ENCODE peak calls at places on chromosome 1, in four cellular contexts. One of them, this sample, is unnamed.

GRCh38 chr1:192580351-192580962 is 4.9 kb downstream of the RGS1 start:
- DNase-seq in fibroblast of the aortic adventitia: peak; percentile 82
- DNase-seq in choroid plexus epithelial cell: peak; percentile 84
- DNase-seq in pancreas: no peak
- DNase-seq in this sample: no peak

GRCh38 chr1:6275826-6276764 is 15.2 kb upstream of the GPR153 start:
- DNase-seq in fibroblast of the aortic adventitia: peak; percentile 76
- DNase-seq in choroid plexus epithelial cell: peak; percentile 95
- DNase-seq in pancreas: no peak
- DNase-seq in this sample: peak; percentile 89

GRCh38 chr1:158177705-158178450 is 2.8 kb upstream of the CD1D start:
- DNase-seq in fibroblast of the aortic adventitia: peak; percentile 25
- DNase-seq in choroid plexus epithelial cell: peak; percentile 70
- DNase-seq in pancreas: peak; percentile 81
- DNase-seq in this sample: peak; percentile 87

GRCh38 chr1:223662943-223663342 is 2.6 kb downstream of the CAPN8 start:
- DNase-seq in fibroblast of the aortic adventitia: no peak
- DNase-seq in choroid plexus epithelial cell: no peak
- DNase-seq in pancreas: no peak
- DNase-seq in this sample: no peak

GRCh38 chr1:212700892-212701819 is 1.5 kb upstream of the BATF3 start:
- DNase-seq in fibroblast of the aortic adventitia: peak; percentile 41
- DNase-seq in choroid plexus epithelial cell: peak; percentile 68
- DNase-seq in pancreas: peak; percentile 7
- DNase-seq in this sample: peak; percentile 82

GRCh38 chr1:203278087-203278884 is 27.0 kb upstream of the BTG2 start:
- DNase-seq in fibroblast of the aortic adventitia: peak; percentile 88
- DNase-seq in choroid plexus epithelial cell: peak; percentile 73
- DNase-seq in pancreas: peak; percentile 83
- DNase-seq in this sample: peak; percentile 92

GRCh38 chr1:237124856-237125462 is 83.0 kb downstream of the RYR2 start:
- DNase-seq in fibroblast of the aortic adventitia: no peak
- DNase-seq in choroid plexus epithelial cell: peak; percentile 20
- DNase-seq in pancreas: no peak
- DNase-seq in this sample: no peak

GRCh38 chr1:184433928-184434502 is 47.2 kb downstream of the C1orf21 start:
- DNase-seq in fibroblast of the aortic adventitia: no peak
- DNase-seq in choroid plexus epithelial cell: no peak
- DNase-seq in pancreas: no peak
- DNase-seq in this sample: no peak

GRCh38 chr1:159163609-159164008 is 7.8 kb upstream of the CADM3 start:
- DNase-seq in fibroblast of the aortic adventitia: no peak
- DNase-seq in choroid plexus epithelial cell: no peak
- DNase-seq in pancreas: no peak
- DNase-seq in this sample: no peak

GRCh38 chr1:31306278-31306677 is 9.4 kb downstream of the ZCCHC17 start:
- DNase-seq in fibroblast of the aortic adventitia: peak; percentile 97
- DNase-seq in choroid plexus epithelial cell: peak; percentile 84
- DNase-seq in pancreas: no peak
- DNase-seq in this sample: no peak

GRCh38 chr1:4626061-4626460 is 28.3 kb upstream of the AJAP1 start:
- DNase-seq in fibroblast of the aortic adventitia: no peak
- DNase-seq in choroid plexus epithelial cell: no peak
- DNase-seq in pancreas: no peak
- DNase-seq in this sample: no peak

GRCh38 chr1:112399456-112399855 is 3.4 kb downstream of the CTTNBP2NL start:
- DNase-seq in fibroblast of the aortic adventitia: no peak
- DNase-seq in choroid plexus epithelial cell: peak; percentile 23
- DNase-seq in pancreas: no peak
- DNase-seq in this sample: no peak

GRCh38 chr1:153696741-153697140 is 18.3 kb downstream of the NPR1 start:
- DNase-seq in fibroblast of the aortic adventitia: no peak
- DNase-seq in choroid plexus epithelial cell: no peak
- DNase-seq in pancreas: no peak
- DNase-seq in this sample: no peak

GRCh38 chr1:165858364-165858823 is 31.0 kb downstream of the UCK2 start:
- DNase-seq in fibroblast of the aortic adventitia: no peak
- DNase-seq in choroid plexus epithelial cell: no peak
- DNase-seq in pancreas: peak; percentile 81
- DNase-seq in this sample: no peak

GRCh38 chr1:110689868-110690267 is 15.1 kb upstream of the KCNA3 start:
- DNase-seq in fibroblast of the aortic adventitia: no peak
- DNase-seq in choroid plexus epithelial cell: no peak
- DNase-seq in pancreas: no peak
- DNase-seq in this sample: no peak

GRCh38 chr1:110682898-110683297 is 8.2 kb upstream of the KCNA3 start:
- DNase-seq in fibroblast of the aortic adventitia: no peak
- DNase-seq in choroid plexus epithelial cell: no peak
- DNase-seq in pancreas: no peak
- DNase-seq in this sample: no peak

GRCh38 chr1:110687244-110687643 is 12.5 kb upstream of the KCNA3 start:
- DNase-seq in fibroblast of the aortic adventitia: peak; percentile 17
- DNase-seq in choroid plexus epithelial cell: peak; percentile 16
- DNase-seq in pancreas: no peak
- DNase-seq in this sample: no peak

GRCh38 chr1:110684476-110684875 is 9.7 kb upstream of the KCNA3 start:
- DNase-seq in fibroblast of the aortic adventitia: no peak
- DNase-seq in choroid plexus epithelial cell: no peak
- DNase-seq in pancreas: no peak
- DNase-seq in this sample: no peak

GRCh38 chr1:110686188-110686587 is 11.4 kb upstream of the KCNA3 start:
- DNase-seq in fibroblast of the aortic adventitia: no peak
- DNase-seq in choroid plexus epithelial cell: no peak
- DNase-seq in pancreas: no peak
- DNase-seq in this sample: no peak
- TF ChIP-seq CTCF in fibroblast of the aortic adventitia: no peak
- TF ChIP-seq CTCF in choroid plexus epithelial cell: no peak
- TF ChIP-seq CTCF in pancreas: no peak
- TF ChIP-seq CTCF in this sample: no peak

DNA sequence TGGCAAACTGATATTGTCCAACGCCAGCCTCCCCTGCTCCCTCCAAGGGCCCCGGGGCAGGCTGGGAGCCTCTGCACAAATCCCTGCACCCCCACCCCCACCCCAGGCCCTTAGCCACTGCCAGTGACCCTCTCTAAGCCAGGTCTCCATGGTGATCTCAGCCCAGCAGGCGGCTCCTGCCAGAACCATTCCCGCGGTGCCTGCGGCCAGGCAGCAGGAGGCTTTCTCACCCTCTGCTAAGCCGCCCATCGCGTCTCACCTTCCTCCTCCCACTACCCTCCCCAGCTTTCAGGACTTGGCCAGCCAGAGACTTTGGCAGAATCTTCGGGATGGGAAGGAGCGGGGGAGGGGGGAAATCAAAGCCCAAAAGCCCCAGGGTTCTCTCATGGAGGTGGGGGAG is 46.8 kb upstream of the WASF2 start:
- DNase-seq in fibroblast of the aortic adventitia: peak; percentile 91
- DNase-seq in choroid plexus epithelial cell: peak; percentile 88
- DNase-seq in pancreas: peak; percentile 59
- DNase-seq in this sample: no peak
- TF ChIP-seq CTCF in fibroblast of the aortic adventitia: peak; percentile 25
- TF ChIP-seq CTCF in choroid plexus epithelial cell: peak; percentile 19
- TF ChIP-seq CTCF in pancreas: no peak
- TF ChIP-seq CTCF in this sample: no peak

GRCh38 chr1:15848143-15848928 is 829 bp downstream of the SPEN start:
- DNase-seq in fibroblast of the aortic adventitia: peak; percentile 33
- DNase-seq in choroid plexus epithelial cell: no peak
- DNase-seq in pancreas: peak; percentile 40
- DNase-seq in this sample: peak; percentile 85

GRCh38 chr1:15847893-15848142 is 311 bp downstream of the SPEN start:
- DNase-seq in fibroblast of the aortic adventitia: no peak
- DNase-seq in choroid plexus epithelial cell: no peak
- DNase-seq in pancreas: no peak
- DNase-seq in this sample: no peak

GRCh38 chr1:15848929-15849774 is 1.6 kb downstream of the SPEN start:
- DNase-seq in fibroblast of the aortic adventitia: peak; percentile 79
- DNase-seq in choroid plexus epithelial cell: peak; percentile 80
- DNase-seq in pancreas: peak; percentile 80
- DNase-seq in this sample: peak; percentile 90

GRCh38 chr1:15849775-15850449 is 2.4 kb downstream of the SPEN start:
- DNase-seq in fibroblast of the aortic adventitia: peak; percentile 48
- DNase-seq in choroid plexus epithelial cell: peak; percentile 46
- DNase-seq in pancreas: peak; percentile 42
- DNase-seq in this sample: no peak

GRCh38 chr1:15847100-15847892 is at the start of gene SPEN:
- DNase-seq in fibroblast of the aortic adventitia: peak; percentile 94
- DNase-seq in choroid plexus epithelial cell: peak; percentile 97
- DNase-seq in pancreas: peak; percentile 98
- DNase-seq in this sample: peak; percentile 100
- TF ChIP-seq CTCF in fibroblast of the aortic adventitia: no peak
- TF ChIP-seq CTCF in choroid plexus epithelial cell: no peak
- TF ChIP-seq CTCF in pancreas: no peak
- TF ChIP-seq CTCF in this sample: no peak

DNA sequence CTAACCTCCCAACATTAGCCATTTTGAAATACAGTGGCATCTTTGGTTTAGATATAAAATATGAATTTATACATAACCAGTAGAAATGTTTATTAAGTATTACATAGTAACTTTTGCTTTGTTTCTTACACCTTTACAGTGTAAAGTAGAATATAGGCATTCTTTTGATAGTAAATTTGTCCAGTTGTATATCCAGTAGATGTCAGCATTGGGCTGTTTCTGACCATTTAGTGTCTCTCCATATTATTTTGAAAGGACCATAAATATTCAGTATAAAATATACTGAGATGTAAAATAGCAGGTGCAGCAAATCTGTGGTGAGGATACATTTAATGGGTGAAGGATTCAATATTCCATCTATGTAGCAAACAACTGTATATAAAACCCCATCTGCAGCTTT is 115.8 kb upstream of the ZRANB2 start:
- DNase-seq in fibroblast of the aortic adventitia: peak; percentile 55
- DNase-seq in choroid plexus epithelial cell: peak; percentile 37
- DNase-seq in pancreas: no peak
- DNase-seq in this sample: no peak
- TF ChIP-seq CTCF in fibroblast of the aortic adventitia: peak; percentile 40
- TF ChIP-seq CTCF in choroid plexus epithelial cell: peak; percentile 34
- TF ChIP-seq CTCF in pancreas: no peak
- TF ChIP-seq CTCF in this sample: peak; percentile 44

GRCh38 chr1:234833646-234834045 is 223.7 kb upstream of the IRF2BP2 start:
- DNase-seq in fibroblast of the aortic adventitia: no peak
- DNase-seq in choroid plexus epithelial cell: no peak
- DNase-seq in pancreas: no peak
- DNase-seq in this sample: no peak

GRCh38 chr1:234836045-234836681 is 226.2 kb upstream of the IRF2BP2 start:
- DNase-seq in fibroblast of the aortic adventitia: no peak
- DNase-seq in choroid plexus epithelial cell: no peak
- DNase-seq in pancreas: peak; percentile 36
- DNase-seq in this sample: no peak

GRCh38 chr1:234833118-234833517 is 223.1 kb upstream of the IRF2BP2 start:
- DNase-seq in fibroblast of the aortic adventitia: no peak
- DNase-seq in choroid plexus epithelial cell: no peak
- DNase-seq in pancreas: no peak
- DNase-seq in this sample: no peak

GRCh38 chr1:234836786-234837185 is 226.8 kb upstream of the IRF2BP2 start:
- DNase-seq in fibroblast of the aortic adventitia: no peak
- DNase-seq in choroid plexus epithelial cell: no peak
- DNase-seq in pancreas: no peak
- DNase-seq in this sample: no peak

DNA sequence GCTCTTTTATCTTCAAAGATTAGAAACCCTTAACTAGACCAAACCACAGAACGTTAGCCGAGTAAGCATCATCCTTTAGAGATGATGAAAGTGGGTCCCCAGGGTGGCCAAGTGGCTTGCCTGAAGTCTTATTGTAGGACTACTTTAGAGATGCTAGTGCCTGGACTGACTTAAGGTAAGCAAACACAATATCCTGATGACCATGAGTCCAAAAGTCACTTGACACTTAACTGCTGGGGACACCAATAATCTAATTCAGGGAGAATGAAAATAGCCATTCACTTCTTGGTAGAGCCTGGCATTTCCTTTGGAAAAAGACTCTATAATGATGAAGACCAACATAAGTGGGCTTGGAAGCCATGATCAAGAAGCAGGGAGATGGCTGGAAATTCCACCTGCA is 225.3 kb upstream of the IRF2BP2 start:
- DNase-seq in fibroblast of the aortic adventitia: no peak
- DNase-seq in choroid plexus epithelial cell: no peak
- DNase-seq in pancreas: no peak
- DNase-seq in this sample: no peak
- TF ChIP-seq CTCF in fibroblast of the aortic adventitia: no peak
- TF ChIP-seq CTCF in choroid plexus epithelial cell: no peak
- TF ChIP-seq CTCF in pancreas: no peak
- TF ChIP-seq CTCF in this sample: no peak

GRCh38 chr1:178282949-178283367 is 189.1 kb downstream of the RASAL2 start:
- DNase-seq in fibroblast of the aortic adventitia: peak; percentile 83
- DNase-seq in choroid plexus epithelial cell: peak; percentile 92
- DNase-seq in pancreas: no peak
- DNase-seq in this sample: no peak
- TF ChIP-seq CTCF in fibroblast of the aortic adventitia: peak; percentile 72
- TF ChIP-seq CTCF in choroid plexus epithelial cell: peak; percentile 62
- TF ChIP-seq CTCF in pancreas: no peak
- TF ChIP-seq CTCF in this sample: peak; percentile 72

GRCh38 chr1:26053718-26054572 is 8.0 kb upstream of the SLC30A2 start:
- DNase-seq in fibroblast of the aortic adventitia: no peak
- DNase-seq in choroid plexus epithelial cell: no peak
- DNase-seq in pancreas: no peak
- DNase-seq in this sample: no peak

GRCh38 chr1:26047278-26047874 is 1.5 kb upstream of the SLC30A2 start:
- DNase-seq in fibroblast of the aortic adventitia: no peak
- DNase-seq in choroid plexus epithelial cell: no peak
- DNase-seq in pancreas: no peak
- DNase-seq in this sample: no peak

GRCh38 chr1:26049531-26050254 is 3.8 kb upstream of the SLC30A2 start:
- DNase-seq in fibroblast of the aortic adventitia: no peak
- DNase-seq in choroid plexus epithelial cell: peak; percentile 15
- DNase-seq in pancreas: no peak
- DNase-seq in this sample: no peak

GRCh38 chr1:26046313-26047031 is 554 bp upstream of the SLC30A2 start:
- DNase-seq in fibroblast of the aortic adventitia: no peak
- DNase-seq in choroid plexus epithelial cell: no peak
- DNase-seq in pancreas: no peak
- DNase-seq in this sample: no peak

DNA sequence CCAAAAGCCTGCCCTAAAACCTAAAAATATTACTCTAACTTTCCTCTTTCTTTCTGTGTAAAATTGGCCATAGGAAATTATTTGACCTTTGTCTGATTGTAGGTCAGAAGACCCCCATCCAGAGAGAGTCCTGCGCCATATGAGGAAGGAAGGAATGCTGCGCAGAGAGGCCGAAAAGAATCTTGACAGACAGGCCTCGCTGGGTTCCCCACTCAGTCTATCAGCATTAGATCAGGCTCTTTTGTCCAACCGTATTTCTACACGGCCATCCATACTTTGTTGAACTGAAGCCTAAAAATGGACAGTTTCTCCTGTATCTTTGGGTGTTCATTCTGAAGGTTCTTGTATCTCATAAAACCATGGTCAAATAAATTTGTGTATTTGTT is 4.3 kb upstream of the SLC30A2 start:
- DNase-seq in fibroblast of the aortic adventitia: no peak
- DNase-seq in choroid plexus epithelial cell: no peak
- DNase-seq in pancreas: no peak
- DNase-seq in this sample: no peak
- TF ChIP-seq CTCF in fibroblast of the aortic adventitia: no peak
- TF ChIP-seq CTCF in choroid plexus epithelial cell: no peak
- TF ChIP-seq CTCF in pancreas: no peak
- TF ChIP-seq CTCF in this sample: no peak